ENCODE peak calls at places on chromosomes 11 and 22, in six cellular contexts. One of them, this sample, is unnamed.

GRCh38 chr11:44747339-44747738 is 20.6 kb downstream of the TSPAN18 start:
- DNase-seq in brain microvascular endothelial cell: no peak
- DNase-seq in GM12865: no peak
- DNase-seq in heart right ventricle: no peak
- DNase-seq in fibroblast of villous mesenchyme: no peak
- DNase-seq in heart left ventricle: no peak
- DNase-seq in this sample: no peak

GRCh38 chr11:60165538-60165937 is 17.3 kb downstream of the MS4A6A start:
- DNase-seq in brain microvascular endothelial cell: no peak
- DNase-seq in GM12865: peak; percentile 20
- DNase-seq in heart right ventricle: no peak
- DNase-seq in fibroblast of villous mesenchyme: no peak
- DNase-seq in heart left ventricle: no peak
- DNase-seq in this sample: no peak

GRCh38 chr11:20243974-20244373 is 83.7 kb upstream of the DBX1 start:
- DNase-seq in brain microvascular endothelial cell: no peak
- DNase-seq in GM12865: no peak
- DNase-seq in heart right ventricle: no peak
- DNase-seq in fibroblast of villous mesenchyme: no peak
- DNase-seq in heart left ventricle: no peak
- DNase-seq in this sample: no peak

GRCh38 chr11:81470446-81470845 is 1263.2 kb downstream of the FAM181B start:
- DNase-seq in brain microvascular endothelial cell: no peak
- DNase-seq in GM12865: no peak
- DNase-seq in heart right ventricle: no peak
- DNase-seq in fibroblast of villous mesenchyme: no peak
- DNase-seq in heart left ventricle: no peak
- DNase-seq in this sample: no peak

GRCh38 chr11:116603783-116604323 is 168.9 kb downstream of the BUD13 start:
- DNase-seq in brain microvascular endothelial cell: no peak
- DNase-seq in GM12865: no peak
- DNase-seq in heart right ventricle: no peak
- DNase-seq in fibroblast of villous mesenchyme: no peak
- DNase-seq in heart left ventricle: no peak
- DNase-seq in this sample: no peak

GRCh38 chr22:27046126-27046525 is 388.7 kb downstream of the MIAT start:
- DNase-seq in brain microvascular endothelial cell: no peak
- DNase-seq in GM12865: no peak
- DNase-seq in heart right ventricle: no peak
- DNase-seq in fibroblast of villous mesenchyme: no peak
- DNase-seq in heart left ventricle: no peak
- DNase-seq in this sample: no peak

GRCh38 chr22:38398609-38399401 is 56.2 kb downstream of the KCNJ4 start:
- DNase-seq in brain microvascular endothelial cell: peak; percentile 58
- DNase-seq in GM12865: peak; percentile 90
- DNase-seq in heart right ventricle: peak; percentile 86
- DNase-seq in fibroblast of villous mesenchyme: peak; percentile 80
- DNase-seq in heart left ventricle: peak; percentile 95
- DNase-seq in this sample: peak; percentile 69

GRCh38 chr22:48316876-48317250 is 1510.8 kb downstream of the BRD1 start:
- DNase-seq in brain microvascular endothelial cell: no peak
- DNase-seq in GM12865: no peak
- DNase-seq in heart right ventricle: no peak
- DNase-seq in fibroblast of villous mesenchyme: no peak
- DNase-seq in heart left ventricle: no peak
- DNase-seq in this sample: no peak

GRCh38 chr11:97743205-97743742 is 1277.5 kb upstream of the CNTN5 start:
- DNase-seq in brain microvascular endothelial cell: peak; percentile 52
- DNase-seq in GM12865: no peak
- DNase-seq in heart right ventricle: no peak
- DNase-seq in fibroblast of villous mesenchyme: peak; percentile 52
- DNase-seq in heart left ventricle: no peak
- DNase-seq in this sample: peak; percentile 61

GRCh38 chr11:62786318-62787004 is 741 bp upstream of the TMEM179B start:
- DNase-seq in brain microvascular endothelial cell: peak; percentile 75
- DNase-seq in GM12865: peak; percentile 92
- DNase-seq in heart right ventricle: peak; percentile 91
- DNase-seq in fibroblast of villous mesenchyme: peak; percentile 84
- DNase-seq in heart left ventricle: peak; percentile 93
- DNase-seq in this sample: peak; percentile 84

GRCh38 chr11:33751878-33752277 is 15.7 kb upstream of the CD59 start:
- DNase-seq in brain microvascular endothelial cell: no peak
- DNase-seq in GM12865: no peak
- DNase-seq in heart right ventricle: no peak
- DNase-seq in fibroblast of villous mesenchyme: no peak
- DNase-seq in heart left ventricle: no peak
- DNase-seq in this sample: no peak

GRCh38 chr11:78985654-78986053 is 411.0 kb upstream of the NARS2 start:
- DNase-seq in brain microvascular endothelial cell: no peak
- DNase-seq in GM12865: no peak
- DNase-seq in heart right ventricle: no peak
- DNase-seq in fibroblast of villous mesenchyme: no peak
- DNase-seq in heart left ventricle: no peak
- DNase-seq in this sample: no peak
- TF ChIP-seq CTCF in brain microvascular endothelial cell: no peak
- TF ChIP-seq CTCF in GM12865: no peak
- TF ChIP-seq CTCF in heart right ventricle: no peak
- TF ChIP-seq CTCF in fibroblast of villous mesenchyme: no peak
- TF ChIP-seq CTCF in heart left ventricle: no peak
- TF ChIP-seq CTCF in this sample: no peak

GRCh38 chr22:29846290-29846689 is 8.2 kb upstream of the ASCC2 start:
- DNase-seq in brain microvascular endothelial cell: no peak
- DNase-seq in GM12865: no peak
- DNase-seq in heart right ventricle: no peak
- DNase-seq in fibroblast of villous mesenchyme: no peak
- DNase-seq in heart left ventricle: no peak
- DNase-seq in this sample: no peak

GRCh38 chr22:29842740-29843139 is 4.7 kb upstream of the ASCC2 start:
- DNase-seq in brain microvascular endothelial cell: peak; percentile 96
- DNase-seq in GM12865: no peak
- DNase-seq in heart right ventricle: no peak
- DNase-seq in fibroblast of villous mesenchyme: peak; percentile 74
- DNase-seq in heart left ventricle: no peak
- DNase-seq in this sample: peak; percentile 86

GRCh38 chr22:29840498-29840897 is 2.4 kb upstream of the ASCC2 start:
- DNase-seq in brain microvascular endothelial cell: no peak
- DNase-seq in GM12865: no peak
- DNase-seq in heart right ventricle: no peak
- DNase-seq in fibroblast of villous mesenchyme: no peak
- DNase-seq in heart left ventricle: no peak
- DNase-seq in this sample: no peak

GRCh38 chr22:29838599-29838956 is 504 bp upstream of the ASCC2 start:
- DNase-seq in brain microvascular endothelial cell: no peak
- DNase-seq in GM12865: no peak
- DNase-seq in heart right ventricle: no peak
- DNase-seq in fibroblast of villous mesenchyme: no peak
- DNase-seq in heart left ventricle: no peak
- DNase-seq in this sample: no peak

DNA sequence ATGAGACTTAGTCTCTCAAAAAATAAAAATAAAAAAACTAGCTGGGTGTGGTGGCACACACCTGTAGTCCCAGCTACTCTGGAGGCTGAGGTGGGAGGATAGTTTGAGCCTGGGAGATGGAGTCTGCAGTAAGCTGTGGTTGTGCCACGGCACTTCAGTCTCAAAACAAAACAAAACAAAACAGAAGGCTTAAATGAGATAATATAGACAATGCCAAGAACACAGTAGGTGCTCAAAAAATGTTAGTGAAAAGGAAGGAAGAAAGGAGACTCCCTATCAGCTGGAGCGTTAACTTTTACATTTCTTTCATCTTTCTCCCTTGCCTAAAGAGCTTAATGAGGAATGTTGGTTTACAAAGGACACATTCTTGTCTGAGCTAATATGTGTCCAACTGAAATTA is 4.1 kb upstream of the ASCC2 start:
- DNase-seq in brain microvascular endothelial cell: no peak
- DNase-seq in GM12865: no peak
- DNase-seq in heart right ventricle: no peak
- DNase-seq in fibroblast of villous mesenchyme: no peak
- DNase-seq in heart left ventricle: no peak
- DNase-seq in this sample: no peak
- H3K4me3 ChIP-seq in brain microvascular endothelial cell: no peak overlapping the region
- H3K4me3 ChIP-seq in GM12865: no peak overlapping the region
- H3K4me3 ChIP-seq in heart right ventricle: no peak overlapping the region
- H3K4me3 ChIP-seq in fibroblast of villous mesenchyme: no peak overlapping the region
- H3K4me3 ChIP-seq in heart left ventricle: no peak overlapping the region
- H3K4me3 ChIP-seq in this sample: no peak overlapping the region

GRCh38 chr11:95121687-95122086 is 32.0 kb downstream of the ENDOD1 start:
- DNase-seq in brain microvascular endothelial cell: no peak
- DNase-seq in GM12865: no peak
- DNase-seq in heart right ventricle: no peak
- DNase-seq in fibroblast of villous mesenchyme: no peak
- DNase-seq in heart left ventricle: no peak
- DNase-seq in this sample: no peak
- TF ChIP-seq CTCF in brain microvascular endothelial cell: no peak
- TF ChIP-seq CTCF in GM12865: no peak
- TF ChIP-seq CTCF in heart right ventricle: no peak
- TF ChIP-seq CTCF in fibroblast of villous mesenchyme: no peak
- TF ChIP-seq CTCF in heart left ventricle: no peak
- TF ChIP-seq CTCF in this sample: no peak

DNA sequence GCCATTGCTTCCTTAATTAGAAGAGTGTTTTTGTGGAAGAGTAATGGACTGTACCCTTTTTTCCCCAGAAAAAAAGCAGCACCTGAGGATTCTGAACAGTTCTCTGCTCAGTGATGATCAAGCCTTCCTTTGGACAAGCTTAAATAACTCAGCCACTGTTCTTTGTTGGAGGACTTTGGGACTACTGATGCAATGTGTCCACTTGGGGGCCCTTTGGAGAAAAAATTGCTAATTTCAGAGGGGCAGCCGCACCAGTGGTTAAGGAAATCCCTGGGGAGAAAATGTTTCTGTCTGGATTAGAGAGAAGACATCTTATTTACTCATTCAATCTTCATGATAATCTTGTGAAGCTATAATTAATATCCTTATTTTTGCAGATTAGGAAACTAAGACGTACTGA is 5.3 kb upstream of the KMT2A start:
- DNase-seq in brain microvascular endothelial cell: no peak
- DNase-seq in GM12865: no peak
- DNase-seq in heart right ventricle: no peak
- DNase-seq in fibroblast of villous mesenchyme: no peak
- DNase-seq in heart left ventricle: no peak
- DNase-seq in this sample: no peak
- H3K4me3 ChIP-seq in brain microvascular endothelial cell: no peak overlapping the region
- H3K4me3 ChIP-seq in GM12865: no peak overlapping the region
- H3K4me3 ChIP-seq in heart right ventricle: no peak overlapping the region
- H3K4me3 ChIP-seq in fibroblast of villous mesenchyme: no peak overlapping the region
- H3K4me3 ChIP-seq in heart left ventricle: no peak overlapping the region
- H3K4me3 ChIP-seq in this sample: no peak overlapping the region